ENCODE peak calls at places on chromosomes 3 and 15, in seven cellular contexts. Q is breast epithelium, E is body of pancreas, I is fibroblast of the aortic adventitia, R is fibroblast of lung, G is nephron progenitor cell, O is BJ. V is an unnamed sample.

GRCh38 chr15:70201376-70201775 is 103.7 kb upstream of the TLE3 start:
- DNase-seq in Q (no peak), R (no peak), E (no peak), I (no peak), G (no peak), O (no peak), V (no peak)

GRCh38 chr15:87672309-87672897 is 584.1 kb downstream of the NTRK3 start:
- DNase-seq in E (peak; percentile 6), I (peak; percentile 74), O (no peak), Q (no peak), R (peak; percentile 16), G (peak; percentile 54), V (peak; percentile 47)

GRCh38 chr3:72210248-72210647 is 425.3 kb upstream of the PROK2 start:
- DNase-seq in I (no peak), R (no peak), G (no peak), E (no peak), O (no peak), Q (no peak), V (no peak)

GRCh38 chr15:77173487-77173886 is 102.6 kb upstream of the TSPAN3 start:
- DNase-seq in O (no peak), E (no peak), I (no peak), Q (no peak), G (no peak), R (no peak), V (no peak)

GRCh38 chr3:30042274-30042859 is 564.0 kb upstream of the TGFBR2 start:
- DNase-seq in O (peak; percentile 10), Q (peak; percentile 24), E (peak; percentile 65), I (peak; percentile 88), G (peak; percentile 53), R (peak; percentile 86), V (peak; percentile 33)

GRCh38 chr15:52181938-52182780 is 9.0 kb downstream of the GNB5 start:
- DNase-seq in E (no peak), I (no peak), G (no peak), R (no peak), O (no peak), Q (no peak), V (no peak)

GRCh38 chr3:52182203-52182602 is 15.8 kb upstream of the ALAS1 start:
- DNase-seq in I (no peak), G (no peak), E (no peak), R (no peak), O (no peak), Q (no peak), V (no peak)

GRCh38 chr3:66858656-66859381 is 139.3 kb upstream of the KBTBD8 start:
- DNase-seq in G (no peak), R (no peak), E (no peak), O (no peak), Q (no peak), I (no peak), V (no peak)

GRCh38 chr3:88668180-88668579 is 439.2 kb upstream of the EPHA3 start:
- DNase-seq in Q (no peak), R (no peak), I (no peak), O (no peak), E (no peak), G (no peak), V (no peak)

GRCh38 chr3:128439226-128439625 is 27.5 kb downstream of the DNAJB8 start:
- DNase-seq in O (peak; percentile 4), G (no peak), Q (no peak), I (peak; percentile 33), E (no peak), R (no peak), V (no peak)

GRCh38 chr3:194588741-194589140 is 44.5 kb downstream of the TMEM44 start:
- DNase-seq in Q (no peak), I (peak; percentile 94), O (no peak), R (peak; percentile 40), E (no peak), G (no peak), V (no peak)

GRCh38 chr15:71080166-71080565 is 35.1 kb upstream of the THSD4 start:
- DNase-seq in I (peak; percentile 43), E (no peak), G (no peak), O (no peak), R (no peak), Q (no peak), V (no peak)

GRCh38 chr15:28133281-28133680 is 34.2 kb upstream of the OCA2 start:
- DNase-seq in G (no peak), Q (no peak), R (peak; percentile 20), I (peak; percentile 41), E (no peak), O (no peak), V (no peak)

GRCh38 chr3:29239377-29239776 is 41.5 kb upstream of the RBMS3 start:
- DNase-seq in G (no peak), I (peak; percentile 15), R (no peak), O (no peak), E (no peak), Q (no peak), V (no peak)

GRCh38 chr3:165624761-165625160 is 212.5 kb downstream of the BCHE start:
- DNase-seq in O (no peak), E (no peak), I (peak; percentile 31), G (no peak), R (peak; percentile 17), Q (no peak), V (no peak)
- TF ChIP-seq CTCF in O (no peak), E (no peak), I (peak; percentile 56), G (no peak), R (peak; percentile 44), Q (no peak), V (peak; percentile 54)

DNA sequence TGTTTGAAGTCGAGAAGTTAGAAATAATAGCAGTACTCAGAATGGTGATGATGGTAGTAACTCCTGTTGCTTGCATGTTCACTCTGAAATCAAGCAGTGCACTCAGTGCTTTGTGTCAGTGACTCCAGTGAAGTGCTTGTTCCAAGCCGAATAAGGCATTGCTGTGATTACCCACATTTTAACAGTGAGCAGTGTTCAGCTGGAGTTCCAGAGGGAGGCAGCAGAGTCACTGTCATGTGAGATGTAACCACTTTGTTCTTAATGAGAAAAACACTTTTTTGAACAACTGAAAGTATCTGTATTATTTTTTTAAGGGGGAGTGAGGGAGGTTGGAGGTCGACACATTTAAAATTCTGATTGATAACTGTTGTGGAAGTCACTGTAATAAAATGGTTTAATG is 3.7 kb downstream of the MDFIC2 start:
- DNase-seq in Q (no peak), E (no peak), G (peak; percentile 15), R (peak; percentile 17), O (no peak), I (peak; percentile 12), V (no peak)
- TF ChIP-seq CTCF in Q (no peak), E (no peak), G (peak; percentile 16), R (peak; percentile 29), O (peak; percentile 16), I (peak; percentile 8), V (no peak)

DNA sequence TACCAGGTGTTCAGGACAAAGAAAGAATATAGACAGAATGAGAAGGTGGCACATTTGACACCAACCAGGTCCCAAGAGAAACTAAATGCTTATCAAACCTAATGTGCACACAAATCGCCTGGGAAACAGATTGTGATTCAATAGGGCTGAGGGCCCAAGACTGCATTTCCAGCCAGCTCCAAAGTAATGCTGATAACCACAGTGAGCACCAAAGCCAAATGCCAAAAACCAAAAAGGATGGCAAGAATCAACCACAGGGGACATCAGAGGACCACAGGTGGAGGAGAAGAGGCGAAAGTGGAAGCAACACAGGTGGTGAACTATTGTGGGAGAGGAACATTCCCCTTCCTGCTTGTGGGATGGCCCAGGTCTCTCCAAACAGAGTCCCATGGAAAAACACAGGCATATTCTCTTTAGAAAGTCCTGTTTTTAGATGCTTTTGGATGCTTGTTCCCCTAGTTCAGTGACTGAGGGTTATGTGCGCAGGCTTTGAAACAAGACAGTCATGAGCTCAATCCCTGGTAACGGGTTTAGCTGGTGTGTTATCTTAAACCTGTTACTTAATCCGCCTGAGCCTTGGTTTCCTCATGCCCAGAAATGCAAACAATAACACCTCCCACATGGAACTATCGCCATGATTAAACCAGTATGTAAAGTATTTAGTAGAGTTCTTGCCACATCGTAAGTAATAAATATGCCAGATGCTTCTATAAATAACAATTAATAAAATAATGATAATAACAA is 241.7 kb downstream of the ATP8B4 start:
- DNase-seq in Q (no peak), R (peak; percentile 70), G (no peak), O (no peak), I (peak; percentile 97), E (no peak), V (no peak)
- TF ChIP-seq CTCF in Q (no peak), R (no peak), G (no peak), O (no peak), I (no peak), E (no peak), V (no peak)

GRCh38 chr15:64090527-64090926 is 3.1 kb downstream of the CIAO2A start:
- DNase-seq in O (no peak), G (no peak), Q (no peak), R (no peak), I (no peak), E (peak; percentile 45), V (peak; percentile 67)

GRCh38 chr15:64092864-64093626 is 593 bp downstream of the CIAO2A start:
- DNase-seq in O (no peak), Q (no peak), G (peak; percentile 36), E (peak; percentile 77), R (peak; percentile 61), I (peak; percentile 55), V (peak; percentile 63)

GRCh38 chr15:64089553-64090280 is 3.9 kb downstream of the CIAO2A start:
- DNase-seq in R (no peak), G (no peak), O (no peak), Q (no peak), E (peak; percentile 33), I (no peak), V (no peak)

GRCh38 chr15:64093627-64094417 is at the start of gene CIAO2A:
- DNase-seq in G (peak; percentile 89), I (peak; percentile 98), Q (peak; percentile 95), E (peak; percentile 99), O (peak; percentile 96), R (peak; percentile 99), V (peak; percentile 98)

GRCh38 chr15:64092075-64092820 is 1.4 kb downstream of the CIAO2A start:
- DNase-seq in E (no peak), Q (no peak), O (no peak), R (no peak), I (no peak), G (no peak), V (no peak)
- TF ChIP-seq CTCF in E (peak; percentile 3), Q (no peak), O (no peak), R (peak; percentile 8), I (no peak), G (no peak), V (no peak)